ENCODE peak calls at places on chromosomes 16 and 17, in seven cellular contexts. T is psoas muscle, P is stomach, H is sigmoid colon, S is astrocyte of the spinal cord, C is AG09309, A is A549. Y is an unnamed sample.

GRCh38 chr16:28168991-28169554 is 42.7 kb downstream of the XPO6 start:
- DNase-seq in T (no peak), P (no peak), H (no peak), S (no peak), C (no peak), A (no peak), Y (no peak)

GRCh38 chr17:48646183-48647102 is 20.3 kb upstream of the HOXB9 start:
- DNase-seq in T (no peak), P (no peak), H (no peak), S (peak), C (no peak), A (peak), Y (no peak)

GRCh38 chr16:79629003-79629402 is 28.5 kb upstream of the MAF start:
- DNase-seq in T (no peak), P (no peak), H (no peak), S (no peak), C (no peak), A (no peak), Y (no peak)

GRCh38 chr17:58492238-58493121 is 4.3 kb upstream of the HSF5 start:
- DNase-seq in T (no peak), P (no peak), H (no peak), S (no peak), C (no peak), A (no peak), Y (no peak)

GRCh38 chr17:79808763-79809529 is 12.1 kb upstream of the CBX8 start:
- DNase-seq in T (no peak), P (peak), H (no peak), S (no peak), C (no peak), A (peak), Y (no peak)

GRCh38 chr16:53745753-53746258 is 41.9 kb downstream of the FTO start:
- DNase-seq in T (no peak), P (no peak), H (no peak), S (peak), C (no peak), A (peak), Y (peak)

GRCh38 chr17:46977348-46977747 is 1.7 kb downstream of the RPRML start:
- DNase-seq in T (no peak), P (peak), H (no peak), S (no peak), C (no peak), A (peak), Y (peak)

GRCh38 chr17:28737770-28738679 is 5.8 kb upstream of the TRAF4 start:
- DNase-seq in T (peak), P (no peak), H (no peak), S (no peak), C (no peak), A (no peak), Y (no peak)

GRCh38 chr16:49462989-49463371 is 89.4 kb downstream of the C16orf78 start:
- DNase-seq in T (no peak), P (peak), H (peak), S (no peak), C (no peak), A (no peak), Y (no peak)

GRCh38 chr17:82616021-82616703 is 32.1 kb downstream of the WDR45B start:
- DNase-seq in T (no peak), P (no peak), H (no peak), S (no peak), C (no peak), A (no peak), Y (no peak)

GRCh38 chr17:78903101-78903779 is at the start of gene CEP295NL:
- DNase-seq in T (peak), P (no peak), H (no peak), S (peak), C (no peak), A (peak), Y (no peak)

GRCh38 chr17:56876766-56877179 is 37.1 kb downstream of the TRIM25 start:
- DNase-seq in T (no peak), P (no peak), H (no peak), S (no peak), C (no peak), A (peak), Y (no peak)

GRCh38 chr16:87419971-87420370 is 27.8 kb downstream of the MAP1LC3B start:
- DNase-seq in T (no peak), P (no peak), H (peak), S (no peak), C (no peak), A (no peak), Y (no peak)

GRCh38 chr17:43634681-43635125 is 27.0 kb downstream of the MEOX1 start:
- DNase-seq in T (no peak), P (no peak), H (no peak), S (no peak), C (no peak), A (no peak), Y (no peak)

GRCh38 chr17:15920758-15921239 is 24.1 kb upstream of the ADORA2B start:
- DNase-seq in T (no peak), P (no peak), H (peak), S (peak), C (peak), A (peak), Y (peak)

GRCh38 chr16:84348386-84348785 is 20.0 kb upstream of the ATP2C2 start:
- DNase-seq in T (no peak), P (no peak), H (no peak), S (no peak), C (no peak), A (no peak), Y (no peak)

GRCh38 chr16:85675528-85675927 is 13.2 kb downstream of the GINS2 start:
- DNase-seq in T (no peak), P (no peak), H (no peak), S (peak), C (no peak), A (peak), Y (peak)

GRCh38 chr17:55285340-55286301 is 20.9 kb downstream of the HLF start:
- DNase-seq in T (peak), P (peak), H (peak), S (peak), C (no peak), A (peak), Y (no peak)

GRCh38 chr16:26214694-26215093 is 522.9 kb downstream of the HS3ST4 start:
- DNase-seq in T (no peak), P (no peak), H (no peak), S (no peak), C (no peak), A (no peak), Y (no peak)

GRCh38 chr16:84141143-84141670 is 3.8 kb downstream of the HSDL1 start:
- DNase-seq in T (no peak), P (no peak), H (no peak), S (no peak), C (no peak), A (peak), Y (no peak)

GRCh38 chr16:4852221-4852872 is 5.1 kb downstream of the UBN1 start:
- DNase-seq in T (no peak), P (no peak), H (no peak), S (peak), C (no peak), A (peak), Y (no peak)

GRCh38 chr16:35797811-35798210 is 2338.4 kb downstream of the TP53TG3F start:
- DNase-seq in T (no peak), P (no peak), H (no peak), S (no peak), C (no peak), A (no peak), Y (no peak)

GRCh38 chr17:74359916-74360315 is 1.8 kb downstream of the BTBD17 start:
- DNase-seq in T (no peak), P (no peak), H (no peak), S (no peak), C (no peak), A (no peak), Y (no peak)

GRCh38 chr16:86924537-86924936 is 346.2 kb downstream of the FOXL1 start:
- DNase-seq in T (no peak), P (no peak), H (no peak), S (peak), C (peak), A (peak), Y (no peak)

GRCh38 chr17:43401293-43401692 is 2.5 kb downstream of the ARL4D start:
- DNase-seq in T (no peak), P (peak), H (peak), S (peak), C (peak), A (peak), Y (no peak)

GRCh38 chr17:4620531-4621101 is 20.9 kb downstream of the ALOX15 start:
- DNase-seq in T (no peak), P (no peak), H (no peak), S (no peak), C (no peak), A (no peak), Y (no peak)

GRCh38 chr17:78357687-78358537 is 2.0 kb downstream of the SOCS3 start:
- DNase-seq in T (peak), P (no peak), H (no peak), S (peak), C (no peak), A (peak), Y (no peak)

GRCh38 chr17:64599827-64600226 is 62.3 kb downstream of the SMURF2 start:
- DNase-seq in T (no peak), P (no peak), H (no peak), S (no peak), C (no peak), A (no peak), Y (no peak)

GRCh38 chr17:73824321-73824720 is 180.1 kb upstream of the SDK2 start:
- DNase-seq in T (no peak), P (no peak), H (no peak), S (no peak), C (no peak), A (no peak), Y (no peak)

GRCh38 chr16:72234372-72234771 is 62.4 kb upstream of the PMFBP1 start:
- DNase-seq in T (no peak), P (no peak), H (no peak), S (no peak), C (no peak), A (no peak), Y (no peak)

GRCh38 chr16:9260665-9261064 is 169.2 kb downstream of the HAPSTR1 start:
- DNase-seq in T (no peak), P (peak), H (no peak), S (no peak), C (no peak), A (no peak), Y (no peak)

GRCh38 chr17:32226881-32227280 is 38.8 kb upstream of the RHBDL3 start:
- DNase-seq in T (no peak), P (no peak), H (no peak), S (no peak), C (no peak), A (no peak), Y (no peak)

GRCh38 chr16:24583494-24583893 is 44.1 kb downstream of the RBBP6 start:
- DNase-seq in T (no peak), P (no peak), H (no peak), S (no peak), C (no peak), A (no peak), Y (no peak)

GRCh38 chr16:88926374-88926990 is 50.5 kb downstream of the CBFA2T3 start:
- DNase-seq in T (no peak), P (no peak), H (no peak), S (no peak), C (no peak), A (no peak), Y (no peak)

GRCh38 chr16:58048914-58049696 is 23.6 kb downstream of the MMP15 start:
- DNase-seq in T (peak), P (no peak), H (no peak), S (no peak), C (no peak), A (no peak), Y (no peak)
- TF ChIP-seq CTCF in T (no peak), P (no peak), H (no peak), S (no peak), C (no peak), A (no peak), Y (no peak)

GRCh38 chr16:13896543-13897182 is 23.3 kb upstream of the ERCC4 start:
- DNase-seq in T (no peak), P (no peak), H (no peak), S (no peak), C (no peak), A (peak), Y (peak)
- TF ChIP-seq CTCF in T (no peak), P (no peak), H (no peak), S (peak), C (peak), A (peak), Y (peak)

DNA sequence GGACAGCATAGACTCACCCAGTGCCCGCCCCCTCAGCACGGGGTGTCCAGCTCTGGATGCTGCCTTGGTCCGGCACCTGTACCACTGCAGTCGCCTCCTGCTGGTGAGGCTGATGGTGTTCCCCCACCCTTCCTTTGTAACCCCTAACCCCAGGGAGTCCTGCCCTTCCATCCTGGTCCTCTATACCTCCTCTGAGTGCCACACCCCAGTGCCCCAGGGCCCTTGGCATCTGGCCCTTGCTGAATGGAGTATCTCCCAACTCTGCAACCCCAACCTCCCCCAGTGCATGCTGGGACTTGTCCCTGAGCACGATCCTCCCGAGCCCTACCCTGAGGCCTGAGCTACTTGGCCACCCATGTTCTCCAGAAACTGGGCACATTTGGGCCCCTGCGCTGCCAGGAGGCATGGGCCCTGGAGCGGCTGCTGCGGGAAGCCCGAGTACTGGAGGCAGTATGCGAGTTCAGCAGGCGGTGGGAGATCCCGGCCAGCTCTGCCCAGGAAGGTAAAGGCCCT is 15.8 kb downstream of the RIPOR1 start:
- DNase-seq in T (peak), P (no peak), H (no peak), S (no peak), C (no peak), A (no peak), Y (no peak)
- TF ChIP-seq CTCF in T (no peak), P (no peak), H (no peak), S (peak), C (no peak), A (peak), Y (no peak)

DNA sequence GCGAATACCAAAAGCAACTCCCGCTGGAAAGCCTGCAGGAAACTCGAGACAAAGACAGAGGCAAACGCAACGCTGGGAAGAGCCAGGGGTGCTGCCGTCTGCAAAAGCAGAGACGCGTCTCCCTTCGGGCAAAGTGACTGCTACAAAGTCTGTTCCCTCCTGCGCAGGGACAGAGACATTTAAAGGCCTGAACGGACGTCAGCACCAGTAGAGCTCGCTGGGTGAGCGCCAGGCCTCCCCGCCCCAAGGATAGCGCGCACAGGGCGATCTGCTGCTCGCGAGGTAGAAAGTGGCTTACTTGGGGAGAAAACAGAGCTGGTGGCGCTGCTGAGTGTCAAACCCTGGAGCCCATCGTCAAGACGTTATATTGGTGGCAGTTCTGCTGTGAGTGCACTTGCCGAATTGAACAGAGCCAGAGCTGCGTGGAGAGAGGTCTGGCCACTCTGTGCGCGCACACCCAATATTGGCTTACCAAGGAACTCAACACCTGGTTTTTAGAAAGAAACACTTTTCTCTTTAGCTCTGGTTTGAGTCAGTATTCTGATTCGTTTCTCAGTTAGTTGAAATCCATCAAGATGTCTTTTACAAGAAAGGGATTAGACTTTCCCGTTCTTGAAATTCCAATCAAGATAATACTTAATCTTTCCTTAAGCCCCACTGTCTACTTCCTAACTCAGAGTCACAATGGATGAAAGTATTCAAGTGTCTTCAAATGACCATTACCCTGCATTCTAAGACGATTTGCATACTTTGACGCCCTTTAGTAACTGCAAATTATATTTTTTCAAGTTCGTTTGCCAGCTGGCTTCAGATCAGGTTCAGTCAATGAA is 190.1 kb downstream of the USP22 start:
- DNase-seq in T (no peak), P (no peak), H (peak), S (peak), C (no peak), A (peak), Y (peak)
- TF ChIP-seq CTCF in T (no peak), P (no peak), H (no peak), S (no peak), C (no peak), A (no peak), Y (peak)

GRCh38 chr16:10878328-10878643 is 1.3 kb downstream of the CIITA start:
- DNase-seq in T (no peak), P (no peak), H (no peak), S (no peak), C (no peak), A (no peak), Y (no peak)

GRCh38 chr16:10876799-10877341 is at the start of gene CIITA:
- DNase-seq in T (peak), P (peak), H (peak), S (peak), C (peak), A (no peak), Y (peak)

GRCh38 chr16:10878644-10879498 is 1.9 kb downstream of the CIITA start:
- DNase-seq in T (peak), P (peak), H (peak), S (peak), C (no peak), A (no peak), Y (no peak)

GRCh38 chr16:10876305-10876704 is 697 bp upstream of the CIITA start:
- DNase-seq in T (no peak), P (no peak), H (no peak), S (no peak), C (no peak), A (no peak), Y (no peak)

GRCh38 chr16:10877472-10877946 is 507 bp downstream of the CIITA start:
- DNase-seq in T (no peak), P (no peak), H (no peak), S (no peak), C (no peak), A (no peak), Y (no peak)
- TF ChIP-seq CTCF in T (no peak), P (no peak), H (no peak), S (no peak), C (no peak), A (no peak), Y (no peak)

GRCh38 chr16:21599158-21599993 is at the start of gene METTL9:
- DNase-seq in T (peak), P (peak), H (peak), S (peak), C (peak), A (peak), Y (peak)
- TF ChIP-seq CTCF in T (no peak), P (no peak), H (no peak), S (no peak), C (no peak), A (no peak), Y (no peak)

GRCh38 chr17:17741346-17742023 is 60.2 kb downstream of the RAI1 start:
- DNase-seq in T (no peak), P (no peak), H (no peak), S (peak), C (no peak), A (no peak), Y (peak)
- TF ChIP-seq CTCF in T (no peak), P (no peak), H (peak), S (peak), C (peak), A (no peak), Y (no peak)

Y was measured in A673.